ENCODE peak calls at places on chromosomes 6 and 20, in five cellular contexts. J is cardiac muscle cell, E is tibial artery, R is lung, F is AG10803. S is an unnamed sample.

GRCh38 chr20:38426006-38426405 is 9.1 kb downstream of the SNHG17 start:
- DNase-seq in F (peak; percentile 92), J (peak; percentile 83), E (no peak), R (no peak), S (no peak)

GRCh38 chr6:115971785-115972184 is 88.9 kb downstream of the FRK start:
- DNase-seq in F (no peak), R (no peak), J (no peak), E (no peak), S (no peak)

GRCh38 chr20:24968278-24968677 is 19.2 kb downstream of the CST7 start:
- DNase-seq in J (no peak), F (no peak), R (no peak), E (peak; percentile 37), S (no peak)

GRCh38 chr6:169669889-169670288 is 31.9 kb downstream of the WDR27 start:
- DNase-seq in R (no peak), J (peak; percentile 69), E (no peak), F (no peak), S (no peak)

GRCh38 chr20:41135187-41135887 is 2.0 kb upstream of the PLCG1 start:
- DNase-seq in E (peak; percentile 64), J (peak; percentile 42), R (no peak), F (no peak), S (peak; percentile 45)

GRCh38 chr6:156832166-156832743 is 55.1 kb downstream of the ARID1B start:
- DNase-seq in E (no peak), R (no peak), J (peak; percentile 61), F (peak; percentile 58), S (no peak)

GRCh38 chr6:170091000-170091638 is 199.8 kb downstream of the DLL1 start:
- DNase-seq in J (no peak), R (no peak), E (peak; percentile 51), F (no peak), S (no peak)

GRCh38 chr6:156695747-156696146 is 81.4 kb upstream of the ARID1B start:
- DNase-seq in E (no peak), R (no peak), J (no peak), F (no peak), S (no peak)

GRCh38 chr6:45591306-45591705 is 213.6 kb upstream of the SUPT3H start:
- DNase-seq in R (peak; percentile 9), E (no peak), J (no peak), F (no peak), S (no peak)

GRCh38 chr6:17393335-17394191 is at the start of gene CAP2:
- DNase-seq in F (peak; percentile 76), R (peak; percentile 58), E (peak; percentile 89), J (peak; percentile 44), S (peak; percentile 75)

GRCh38 chr20:23151008-23151703 is 65.0 kb upstream of the CD93 start:
- DNase-seq in J (no peak), E (peak; percentile 59), F (no peak), R (no peak), S (no peak)

GRCh38 chr20:3923818-3924217 is 34.6 kb downstream of the PANK2 start:
- DNase-seq in J (peak; percentile 51), F (peak; percentile 48), E (no peak), R (no peak), S (no peak)

GRCh38 chr20:8043687-8044278 is 24.2 kb upstream of the TMX4 start:
- DNase-seq in E (no peak), R (no peak), J (peak; percentile 76), F (peak; percentile 53), S (peak; percentile 35)

GRCh38 chr6:5098501-5099270 is 13.5 kb downstream of the PPP1R3G start:
- DNase-seq in R (no peak), J (no peak), F (no peak), E (no peak), S (no peak)

GRCh38 chr20:42740191-42740870 is 449.4 kb downstream of the PTPRT start:
- DNase-seq in E (no peak), J (no peak), F (no peak), R (no peak), S (no peak)

GRCh38 chr6:12578097-12578496 is 138.5 kb upstream of the PHACTR1 start:
- DNase-seq in R (no peak), J (no peak), F (no peak), E (no peak), S (no peak)

GRCh38 chr6:43916091-43916923 is 146.3 kb downstream of the VEGFA start:
- DNase-seq in F (peak; percentile 52), R (no peak), J (peak; percentile 72), E (no peak), S (no peak)

GRCh38 chr20:63625771-63626423 is 1.0 kb downstream of the GMEB2 start:
- DNase-seq in F (peak; percentile 23), J (peak; percentile 32), R (no peak), E (peak; percentile 73), S (no peak)

GRCh38 chr6:115838763-115839401 is 221.8 kb downstream of the FRK start:
- DNase-seq in R (no peak), F (peak; percentile 16), J (peak; percentile 35), E (no peak), S (peak; percentile 15)

GRCh38 chr6:37127961-37128862 is 41.7 kb upstream of the PIM1 start:
- DNase-seq in F (peak; percentile 62), R (no peak), J (peak; percentile 72), E (no peak), S (no peak)

GRCh38 chr20:16501236-16501635 is 72.0 kb downstream of the KIF16B start:
- DNase-seq in E (no peak), F (peak; percentile 33), J (no peak), R (no peak), S (no peak)

GRCh38 chr6:11625302-11625701 is 87.8 kb downstream of the TMEM170B start:
- DNase-seq in J (no peak), F (peak; percentile 36), R (no peak), E (no peak), S (no peak)

GRCh38 chr6:133236898-133237297 is 4.3 kb upstream of the EYA4 start:
- DNase-seq in J (peak; percentile 69), R (no peak), E (no peak), F (peak; percentile 9), S (no peak)

GRCh38 chr6:116556814-116557403 is 3.4 kb downstream of the CALHM4 start:
- DNase-seq in F (no peak), J (no peak), E (no peak), R (no peak), S (no peak)

GRCh38 chr6:168163096-168163731 is 84.2 kb upstream of the FRMD1 start:
- DNase-seq in E (no peak), J (peak; percentile 58), R (no peak), F (peak; percentile 65), S (no peak)
- TF ChIP-seq CTCF in E (no peak), J (no peak), R (no peak), F (no peak), S (no peak)

GRCh38 chr6:142886431-142887170 is 58.4 kb downstream of the HIVEP2 start:
- DNase-seq in E (no peak), F (peak; percentile 44), J (peak; percentile 59), R (no peak), S (no peak)
- TF ChIP-seq CTCF in E (no peak), F (peak; percentile 50), J (peak; percentile 44), R (peak; percentile 17), S (no peak)

GRCh38 chr20:407097-407952 is 774 bp upstream of the RBCK1 start:
- DNase-seq in E (peak; percentile 87), J (peak; percentile 84), F (peak; percentile 72), R (peak; percentile 68), S (peak; percentile 83)
- TF ChIP-seq CTCF in E (no peak), J (peak; percentile 37), F (peak; percentile 37), R (no peak), S (peak; percentile 17)

GRCh38 chr20:36808317-36809257 is 35.0 kb upstream of the DSN1 start:
- DNase-seq in F (peak; percentile 70), J (peak; percentile 67), R (peak; percentile 66), E (no peak), S (peak; percentile 69)
- TF ChIP-seq CTCF in F (peak; percentile 62), J (peak; percentile 81), R (peak; percentile 33), E (peak; percentile 48), S (peak; percentile 66)

DNA sequence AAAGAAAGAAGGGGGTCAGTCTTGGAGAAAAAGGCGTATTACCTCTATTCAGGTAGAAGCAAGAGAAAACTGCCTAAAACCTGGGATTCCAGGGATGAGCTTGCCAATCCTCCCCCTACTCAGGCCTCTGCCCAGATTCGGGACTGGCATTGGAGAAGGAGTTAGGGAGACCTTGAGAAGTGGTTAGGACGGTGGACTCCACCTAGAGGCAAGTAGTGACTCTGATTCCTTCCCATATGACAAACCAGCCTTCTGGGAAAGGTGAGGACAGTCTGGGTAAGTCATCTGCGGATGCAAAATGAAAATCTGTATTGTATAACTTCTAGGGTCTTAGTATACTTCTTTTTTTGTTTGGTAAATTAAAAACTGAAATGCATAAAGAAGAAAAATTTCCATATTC is 43.8 kb downstream of the SLX4IP start:
- DNase-seq in J (no peak), F (no peak), E (no peak), R (no peak), S (no peak)
- TF ChIP-seq CTCF in J (no peak), F (no peak), E (no peak), R (no peak), S (no peak)

GRCh38 chr20:19901226-19901625 is 115.9 kb upstream of the NAA20 start:
- DNase-seq in F (no peak), E (no peak), R (no peak), J (no peak), S (no peak)
- TF ChIP-seq CTCF in F (no peak), E (no peak), R (no peak), J (no peak), S (no peak)

GRCh38 chr6:163146036-163146435 is 268.5 kb upstream of the QKI start:
- DNase-seq in F (peak; percentile 37), R (no peak), J (no peak), E (no peak), S (no peak)

GRCh38 chr6:163151212-163151611 is 263.3 kb upstream of the QKI start:
- DNase-seq in J (no peak), E (no peak), R (no peak), F (no peak), S (no peak)

GRCh38 chr6:163148781-163149534 is 265.6 kb upstream of the QKI start:
- DNase-seq in F (no peak), J (no peak), E (no peak), R (no peak), S (no peak)

GRCh38 chr6:163149535-163149848 is 265.0 kb upstream of the QKI start:
- DNase-seq in E (no peak), R (no peak), J (no peak), F (no peak), S (no peak)

GRCh38 chr6:163147988-163148387 is 266.5 kb upstream of the QKI start:
- DNase-seq in J (no peak), E (no peak), F (no peak), R (no peak), S (no peak)
- TF ChIP-seq CTCF in J (no peak), E (no peak), F (no peak), R (no peak), S (no peak)